ENCODE peak calls at places on chromosomes 12 and 14, in five cellular contexts. Y is M059J; N is stimulated activated CD8-positive, alpha-beta memory T cell treated with anti-CD3 and anti-CD28 coated beads, Interleukin-4, amount 100 ng/mL, for 1 hour; Q is stimulated activated naive CD8-positive, alpha-beta T cell treated with anti-CD3 and anti-CD28 coated beads, Interleukin-15, Interleukin-2, amounts not matched to agents 100 U/mL and 50 U/mL, for 24 hours; H is NCI-H524. M is an unnamed sample.

GRCh38 chr14:27573018-27573417 is 975.2 kb upstream of the NOVA1 start:
- DNase-seq in Y (no peak), H (no peak), N (no peak), Q (no peak), M (no peak)

GRCh38 chr12:997505-997904 is 6.5 kb downstream of the ERC1 start:
- DNase-seq in Y (no peak), Q (no peak), N (no peak), H (no peak), M (no peak)

GRCh38 chr12:132729541-132730320 is 19.1 kb downstream of the PGAM5 start:
- DNase-seq in Y (peak), Q (no peak), H (peak), N (no peak), M (peak)

GRCh38 chr12:75660805-75661404 is 149.5 kb upstream of the KRR1 start:
- DNase-seq in H (no peak), Q (no peak), N (no peak), Y (peak), M (no peak)

GRCh38 chr14:104614126-104614812 is 9.7 kb upstream of the TMEM179 start:
- DNase-seq in Q (no peak), H (no peak), Y (no peak), N (no peak), M (no peak)

GRCh38 chr12:95117178-95117599 is 43.8 kb upstream of the NR2C1 start:
- DNase-seq in Q (peak), N (peak), H (peak), Y (peak), M (peak)

GRCh38 chr12:79415296-79415695 is 275.5 kb downstream of the PAWR start:
- DNase-seq in Y (no peak), N (no peak), H (no peak), Q (no peak), M (no peak)

GRCh38 chr12:67306712-67307111 is 37.6 kb downstream of the CAND1 start:
- DNase-seq in Q (no peak), H (no peak), N (no peak), Y (no peak), M (no peak)

GRCh38 chr12:111066744-111067437 is 146.5 kb upstream of the MYL2 start:
- DNase-seq in Q (no peak), N (no peak), Y (peak), H (no peak), M (peak)

GRCh38 chr12:49930515-49931288 is 19.8 kb upstream of the AQP2 start:
- DNase-seq in Y (peak), Q (no peak), N (no peak), H (no peak), M (no peak)

GRCh38 chr12:54126696-54127537 is 61.9 kb downstream of the SMUG1 start:
- DNase-seq in Y (peak), Q (peak), H (no peak), N (no peak), M (no peak)

GRCh38 chr14:49897414-49897813 is 4.5 kb downstream of the ARF6 start:
- DNase-seq in H (no peak), N (no peak), Y (no peak), Q (no peak), M (no peak)

GRCh38 chr12:131085125-131085815 is 131.6 kb downstream of the ADGRD1 start:
- DNase-seq in N (no peak), H (no peak), Y (no peak), Q (no peak), M (no peak)

GRCh38 chr12:85057370-85057963 is 21.3 kb downstream of the LRRIQ1 start:
- DNase-seq in H (peak), Y (peak), Q (peak), N (no peak), M (peak)

GRCh38 chr14:103103461-103104388 is 9.2 kb downstream of the EXOC3L4 start:
- DNase-seq in Q (no peak), Y (peak), N (no peak), H (peak), M (peak)

GRCh38 chr12:82174383-82174782 is 183.8 kb downstream of the CCDC59 start:
- DNase-seq in Q (no peak), H (no peak), N (no peak), Y (no peak), M (peak)